ENCODE peak calls at places on chromosomes 6 and 20, in five cellular contexts. One of them, this sample, is unnamed.

GRCh38 chr6:28885149-28885738 is 38.5 kb downstream of the TRIM27 start:
- DNase-seq in pancreas: no peak
- DNase-seq in brain microvascular endothelial cell: no peak
- DNase-seq in AG04449: no peak
- DNase-seq in mucosa of descending colon: no peak
- DNase-seq in this sample: no peak

GRCh38 chr20:53021934-53022333 is 49.8 kb downstream of the TSHZ2 start:
- DNase-seq in pancreas: no peak
- DNase-seq in brain microvascular endothelial cell: no peak
- DNase-seq in AG04449: no peak
- DNase-seq in mucosa of descending colon: no peak
- DNase-seq in this sample: no peak

GRCh38 chr6:144898052-144898689 is 613.0 kb downstream of the UTRN start:
- DNase-seq in pancreas: no peak
- DNase-seq in brain microvascular endothelial cell: peak
- DNase-seq in AG04449: no peak
- DNase-seq in mucosa of descending colon: no peak
- DNase-seq in this sample: peak

GRCh38 chr20:50379049-50379990 is 130.9 kb upstream of the PTPN1 start:
- DNase-seq in pancreas: peak
- DNase-seq in brain microvascular endothelial cell: peak
- DNase-seq in AG04449: peak
- DNase-seq in mucosa of descending colon: peak
- DNase-seq in this sample: peak

GRCh38 chr20:61732511-61733210 is 333.0 kb downstream of the TAF4 start:
- DNase-seq in pancreas: no peak
- DNase-seq in brain microvascular endothelial cell: no peak
- DNase-seq in AG04449: no peak
- DNase-seq in mucosa of descending colon: no peak
- DNase-seq in this sample: no peak

GRCh38 chr20:25177890-25178321 is 17.6 kb upstream of the ENTPD6 start:
- DNase-seq in pancreas: peak
- DNase-seq in brain microvascular endothelial cell: no peak
- DNase-seq in AG04449: no peak
- DNase-seq in mucosa of descending colon: no peak
- DNase-seq in this sample: no peak

GRCh38 chr6:45967363-45967762 is 48.3 kb downstream of the CLIC5 start:
- DNase-seq in pancreas: no peak
- DNase-seq in brain microvascular endothelial cell: no peak
- DNase-seq in AG04449: no peak
- DNase-seq in mucosa of descending colon: no peak
- DNase-seq in this sample: no peak

GRCh38 chr20:362271-363254 is 15.7 kb downstream of the NRSN2 start:
- DNase-seq in pancreas: peak
- DNase-seq in brain microvascular endothelial cell: peak
- DNase-seq in AG04449: no peak
- DNase-seq in mucosa of descending colon: peak
- DNase-seq in this sample: peak

GRCh38 chr20:10877345-10877744 is 203.5 kb upstream of the JAG1 start:
- DNase-seq in pancreas: no peak
- DNase-seq in brain microvascular endothelial cell: no peak
- DNase-seq in AG04449: no peak
- DNase-seq in mucosa of descending colon: no peak
- DNase-seq in this sample: peak

GRCh38 chr20:9311132-9311531 is 203.3 kb upstream of the LAMP5 start:
- DNase-seq in pancreas: no peak
- DNase-seq in brain microvascular endothelial cell: no peak
- DNase-seq in AG04449: no peak
- DNase-seq in mucosa of descending colon: no peak
- DNase-seq in this sample: no peak

GRCh38 chr6:144918073-144918472 is 632.9 kb downstream of the UTRN start:
- DNase-seq in pancreas: no peak
- DNase-seq in brain microvascular endothelial cell: no peak
- DNase-seq in AG04449: no peak
- DNase-seq in mucosa of descending colon: no peak
- DNase-seq in this sample: no peak

GRCh38 chr6:44255848-44256247 is 1.5 kb downstream of the SLC35B2 start:
- DNase-seq in pancreas: no peak
- DNase-seq in brain microvascular endothelial cell: no peak
- DNase-seq in AG04449: no peak
- DNase-seq in mucosa of descending colon: no peak
- DNase-seq in this sample: peak

GRCh38 chr6:41531591-41532582 is 14.3 kb upstream of the FOXP4 start:
- DNase-seq in pancreas: no peak
- DNase-seq in brain microvascular endothelial cell: peak
- DNase-seq in AG04449: peak
- DNase-seq in mucosa of descending colon: no peak
- DNase-seq in this sample: peak

GRCh38 chr6:155527443-155527842 is 71.8 kb upstream of the NOX3 start:
- DNase-seq in pancreas: no peak
- DNase-seq in brain microvascular endothelial cell: no peak
- DNase-seq in AG04449: no peak
- DNase-seq in mucosa of descending colon: no peak
- DNase-seq in this sample: no peak

GRCh38 chr6:135537782-135538301 is 40.3 kb upstream of the AHI1 start:
- DNase-seq in pancreas: no peak
- DNase-seq in brain microvascular endothelial cell: peak
- DNase-seq in AG04449: peak
- DNase-seq in mucosa of descending colon: no peak
- DNase-seq in this sample: peak

GRCh38 chr6:3325210-3325609 is 66.5 kb downstream of the PSMG4 start:
- DNase-seq in pancreas: no peak
- DNase-seq in brain microvascular endothelial cell: peak
- DNase-seq in AG04449: no peak
- DNase-seq in mucosa of descending colon: no peak
- DNase-seq in this sample: peak

GRCh38 chr6:113875470-113875869 is 18.3 kb downstream of the MARCKS start:
- DNase-seq in pancreas: no peak
- DNase-seq in brain microvascular endothelial cell: peak
- DNase-seq in AG04449: no peak
- DNase-seq in mucosa of descending colon: no peak
- DNase-seq in this sample: peak

GRCh38 chr6:54654376-54654775 is 192.2 kb upstream of the FAM83B start:
- DNase-seq in pancreas: no peak
- DNase-seq in brain microvascular endothelial cell: no peak
- DNase-seq in AG04449: no peak
- DNase-seq in mucosa of descending colon: no peak
- DNase-seq in this sample: no peak

GRCh38 chr6:44229376-44230033 is 6.1 kb downstream of the SLC29A1 start:
- DNase-seq in pancreas: no peak
- DNase-seq in brain microvascular endothelial cell: no peak
- DNase-seq in AG04449: no peak
- DNase-seq in mucosa of descending colon: no peak
- DNase-seq in this sample: no peak

GRCh38 chr20:5845686-5846651 is 95.8 kb downstream of the SHLD1 start:
- DNase-seq in pancreas: no peak
- DNase-seq in brain microvascular endothelial cell: peak
- DNase-seq in AG04449: no peak
- DNase-seq in mucosa of descending colon: no peak
- DNase-seq in this sample: peak

GRCh38 chr6:83480470-83480869 is 31.9 kb upstream of the PRSS35 start:
- DNase-seq in pancreas: no peak
- DNase-seq in brain microvascular endothelial cell: no peak
- DNase-seq in AG04449: no peak
- DNase-seq in mucosa of descending colon: no peak
- DNase-seq in this sample: no peak

GRCh38 chr6:45741437-45742166 is 274.1 kb downstream of the CLIC5 start:
- DNase-seq in pancreas: no peak
- DNase-seq in brain microvascular endothelial cell: no peak
- DNase-seq in AG04449: no peak
- DNase-seq in mucosa of descending colon: peak
- DNase-seq in this sample: peak

GRCh38 chr6:129683606-129684322 is 26.2 kb downstream of the ARHGAP18 start:
- DNase-seq in pancreas: peak
- DNase-seq in brain microvascular endothelial cell: peak
- DNase-seq in AG04449: peak
- DNase-seq in mucosa of descending colon: peak
- DNase-seq in this sample: peak

GRCh38 chr6:13635948-13636658 is 21.0 kb downstream of the NOL7 start:
- DNase-seq in pancreas: no peak
- DNase-seq in brain microvascular endothelial cell: no peak
- DNase-seq in AG04449: no peak
- DNase-seq in mucosa of descending colon: no peak
- DNase-seq in this sample: no peak

GRCh38 chr6:125262026-125263013 is 39.4 kb downstream of the HDDC2 start:
- DNase-seq in pancreas: no peak
- DNase-seq in brain microvascular endothelial cell: peak
- DNase-seq in AG04449: peak
- DNase-seq in mucosa of descending colon: no peak
- DNase-seq in this sample: peak

GRCh38 chr6:147282566-147282959 is 78.3 kb downstream of the STXBP5 start:
- DNase-seq in pancreas: no peak
- DNase-seq in brain microvascular endothelial cell: no peak
- DNase-seq in AG04449: no peak
- DNase-seq in mucosa of descending colon: no peak
- DNase-seq in this sample: no peak

GRCh38 chr6:45115696-45116095 is 212.4 kb upstream of the RUNX2 start:
- DNase-seq in pancreas: no peak
- DNase-seq in brain microvascular endothelial cell: peak
- DNase-seq in AG04449: no peak
- DNase-seq in mucosa of descending colon: no peak
- DNase-seq in this sample: peak

GRCh38 chr6:142406131-142406530 is 104.3 kb downstream of the ADGRG6 start:
- DNase-seq in pancreas: peak
- DNase-seq in brain microvascular endothelial cell: no peak
- DNase-seq in AG04449: no peak
- DNase-seq in mucosa of descending colon: no peak
- DNase-seq in this sample: no peak

GRCh38 chr6:10478187-10479040 is 42.7 kb upstream of the GCNT2 start:
- DNase-seq in pancreas: no peak
- DNase-seq in brain microvascular endothelial cell: peak
- DNase-seq in AG04449: no peak
- DNase-seq in mucosa of descending colon: no peak
- DNase-seq in this sample: peak

GRCh38 chr20:63273635-63274380 is 1.2 kb downstream of the ARFGAP1 start:
- DNase-seq in pancreas: no peak
- DNase-seq in brain microvascular endothelial cell: peak
- DNase-seq in AG04449: peak
- DNase-seq in mucosa of descending colon: no peak
- DNase-seq in this sample: peak

GRCh38 chr6:39415482-39415881 is 93.0 kb upstream of the KCNK16 start:
- DNase-seq in pancreas: no peak
- DNase-seq in brain microvascular endothelial cell: no peak
- DNase-seq in AG04449: no peak
- DNase-seq in mucosa of descending colon: no peak
- DNase-seq in this sample: no peak

GRCh38 chr6:106143582-106144139 is 57.5 kb downstream of the PRDM1 start:
- DNase-seq in pancreas: no peak
- DNase-seq in brain microvascular endothelial cell: no peak
- DNase-seq in AG04449: no peak
- DNase-seq in mucosa of descending colon: no peak
- DNase-seq in this sample: no peak

DNA sequence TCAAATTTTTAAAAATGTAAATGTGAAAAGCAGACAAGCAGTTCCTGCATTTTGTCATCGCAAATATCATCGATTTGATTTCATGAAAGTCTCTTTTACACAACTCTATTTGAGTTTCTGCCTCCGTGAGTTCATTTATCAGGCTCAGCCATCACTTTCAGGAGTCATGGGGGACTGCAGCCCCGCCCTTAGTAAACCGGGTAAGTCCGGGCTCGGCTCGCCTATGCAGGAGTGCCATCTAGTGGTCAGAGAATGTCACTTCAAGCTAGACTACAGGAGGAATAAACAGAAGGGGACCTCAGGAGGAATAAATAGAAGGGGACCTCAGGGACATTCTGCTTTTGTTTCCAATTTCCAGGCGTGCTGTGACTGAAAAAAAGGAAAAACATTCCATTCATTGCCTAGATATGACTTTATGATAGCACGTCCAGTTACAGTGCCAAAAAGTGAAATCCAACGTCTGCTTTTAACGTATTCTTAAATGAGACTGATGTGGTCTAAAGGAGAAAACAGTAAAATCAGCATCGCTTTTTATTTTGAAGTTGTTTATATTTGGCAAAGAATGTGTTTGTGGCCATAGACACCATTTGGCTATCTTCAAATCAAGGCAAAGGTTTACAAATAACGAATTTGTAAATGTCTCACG is 333.9 kb downstream of the HACE1 start:
- DNase-seq in pancreas: peak
- DNase-seq in brain microvascular endothelial cell: peak
- DNase-seq in AG04449: no peak
- DNase-seq in mucosa of descending colon: peak
- DNase-seq in this sample: peak
- TF ChIP-seq CTCF in pancreas: peak
- TF ChIP-seq CTCF in brain microvascular endothelial cell: peak
- TF ChIP-seq CTCF in AG04449: peak
- TF ChIP-seq CTCF in mucosa of descending colon: peak
- TF ChIP-seq CTCF in this sample: peak

GRCh38 chr6:160455484-160456213 is 107.5 kb downstream of the SLC22A3 start:
- DNase-seq in pancreas: peak
- DNase-seq in brain microvascular endothelial cell: peak
- DNase-seq in AG04449: peak
- DNase-seq in mucosa of descending colon: peak
- DNase-seq in this sample: peak
- H3K4me3 ChIP-seq in pancreas: no peak
- H3K4me3 ChIP-seq in brain microvascular endothelial cell: peak
- H3K4me3 ChIP-seq in AG04449: peak
- H3K4me3 ChIP-seq in mucosa of descending colon: no peak
- H3K4me3 ChIP-seq in this sample: peak

GRCh38 chr20:40251284-40251932 is 437.6 kb downstream of the MAFB start:
- DNase-seq in pancreas: no peak
- DNase-seq in brain microvascular endothelial cell: peak
- DNase-seq in AG04449: no peak
- DNase-seq in mucosa of descending colon: no peak
- DNase-seq in this sample: no peak
- TF ChIP-seq CTCF in pancreas: no peak
- TF ChIP-seq CTCF in brain microvascular endothelial cell: peak
- TF ChIP-seq CTCF in AG04449: peak
- TF ChIP-seq CTCF in mucosa of descending colon: peak
- TF ChIP-seq CTCF in this sample: peak

GRCh38 chr20:21391495-21392298 is 5.6 kb downstream of the NKX2-4 start:
- DNase-seq in pancreas: no peak
- DNase-seq in brain microvascular endothelial cell: no peak
- DNase-seq in AG04449: no peak
- DNase-seq in mucosa of descending colon: peak
- DNase-seq in this sample: no peak

GRCh38 chr20:21393142-21393541 is 4.2 kb downstream of the NKX2-4 start:
- DNase-seq in pancreas: no peak
- DNase-seq in brain microvascular endothelial cell: no peak
- DNase-seq in AG04449: no peak
- DNase-seq in mucosa of descending colon: no peak
- DNase-seq in this sample: no peak

GRCh38 chr20:21389368-21389767 is 8.0 kb downstream of the NKX2-4 start:
- DNase-seq in pancreas: no peak
- DNase-seq in brain microvascular endothelial cell: no peak
- DNase-seq in AG04449: no peak
- DNase-seq in mucosa of descending colon: no peak
- DNase-seq in this sample: no peak

GRCh38 chr20:21388566-21388965 is 8.8 kb downstream of the NKX2-4 start:
- DNase-seq in pancreas: no peak
- DNase-seq in brain microvascular endothelial cell: no peak
- DNase-seq in AG04449: no peak
- DNase-seq in mucosa of descending colon: no peak
- DNase-seq in this sample: no peak

GRCh38 chr20:21390768-21391167 is 6.6 kb downstream of the NKX2-4 start:
- DNase-seq in pancreas: no peak
- DNase-seq in brain microvascular endothelial cell: no peak
- DNase-seq in AG04449: no peak
- DNase-seq in mucosa of descending colon: no peak
- DNase-seq in this sample: no peak
- H3K4me3 ChIP-seq in pancreas: no peak
- H3K4me3 ChIP-seq in brain microvascular endothelial cell: no peak
- H3K4me3 ChIP-seq in AG04449: no peak
- H3K4me3 ChIP-seq in mucosa of descending colon: no peak
- H3K4me3 ChIP-seq in this sample: no peak

This sample was measured in foreskin fibroblast.